ENCODE peak calls at places on chromosomes 6 and 20, in eight cellular contexts. M is breast epithelium, N is transverse colon, X is HCT116, P is sigmoid colon, E is H1, W is spleen, K is Panc1. C is an unnamed sample.

GRCh38 chr6:6795396-6795795 is 206.9 kb downstream of the LY86 start:
- DNase-seq in M (no peak), N (no peak), X (no peak), P (no peak), E (no peak), W (no peak), K (no peak), C (no peak)

GRCh38 chr6:127118505-127119360 is at the start of gene RSPO3:
- DNase-seq in M (no peak), N (peak), X (no peak), P (peak), E (peak), W (peak), K (no peak), C (peak)

GRCh38 chr20:9093203-9093962 is 24.5 kb downstream of the PLCB4 start:
- DNase-seq in M (no peak), N (no peak), X (no peak), P (no peak), E (no peak), W (no peak), K (no peak), C (no peak)

GRCh38 chr6:166112580-166112979 is 55.1 kb downstream of the TBXT start:
- DNase-seq in M (no peak), N (no peak), X (no peak), P (no peak), E (no peak), W (no peak), K (no peak), C (no peak)

GRCh38 chr6:72035483-72035882 is 149.1 kb downstream of the RIMS1 start:
- DNase-seq in M (no peak), N (no peak), X (no peak), P (no peak), E (no peak), W (no peak), K (no peak), C (no peak)

GRCh38 chr6:55578537-55579363 is at the start of gene HMGCLL1:
- DNase-seq in M (no peak), N (peak), X (no peak), P (peak), E (peak), W (no peak), K (no peak), C (no peak)

GRCh38 chr20:4811661-4812181 is 90.0 kb downstream of the PRND start:
- DNase-seq in M (no peak), N (peak), X (no peak), P (peak), E (no peak), W (peak), K (no peak), C (peak)

GRCh38 chr20:25750765-25751696 is 54.4 kb upstream of the ZNF337 start:
- DNase-seq in M (no peak), N (peak), X (no peak), P (peak), E (no peak), W (peak), K (peak), C (no peak)

GRCh38 chr6:52929321-52930164 is 20.0 kb upstream of the GSTA3 start:
- DNase-seq in M (no peak), N (no peak), X (peak), P (no peak), E (no peak), W (no peak), K (peak), C (no peak)

GRCh38 chr20:58433759-58434158 is 44.7 kb downstream of the VAPB start:
- DNase-seq in M (no peak), N (no peak), X (no peak), P (no peak), E (no peak), W (no peak), K (no peak), C (no peak)

GRCh38 chr6:158626360-158627167 is 18.0 kb downstream of the DYNLT1 start:
- DNase-seq in M (no peak), N (no peak), X (no peak), P (no peak), E (no peak), W (no peak), K (no peak), C (no peak)

GRCh38 chr6:148720371-148720770 is 26.5 kb upstream of the UST start:
- DNase-seq in M (no peak), N (no peak), X (no peak), P (no peak), E (no peak), W (no peak), K (no peak), C (no peak)

GRCh38 chr20:38601216-38602184 is at the start of gene ARHGAP40:
- DNase-seq in M (peak), N (peak), X (peak), P (no peak), E (peak), W (no peak), K (no peak), C (no peak)

GRCh38 chr6:53598584-53598983 is 53.7 kb upstream of the GCLC start:
- DNase-seq in M (no peak), N (no peak), X (no peak), P (no peak), E (no peak), W (no peak), K (no peak), C (no peak)

GRCh38 chr6:157263146-157263545 is 60.2 kb downstream of the TMEM242 start:
- DNase-seq in M (no peak), N (no peak), X (no peak), P (peak), E (no peak), W (peak), K (no peak), C (no peak)

GRCh38 chr6:69164564-69165252 is 529.6 kb downstream of the ADGRB3 start:
- DNase-seq in M (no peak), N (no peak), X (no peak), P (no peak), E (no peak), W (no peak), K (no peak), C (no peak)

GRCh38 chr6:26054937-26055669 is 32.1 kb upstream of the HFE start:
- DNase-seq in M (peak), N (peak), X (peak), P (peak), E (peak), W (peak), K (no peak), C (peak)

GRCh38 chr6:26055670-26056582 is 31.3 kb upstream of the HFE start:
- DNase-seq in M (peak), N (peak), X (peak), P (peak), E (peak), W (peak), K (peak), C (peak)

GRCh38 chr6:26054659-26054936 is 32.6 kb upstream of the HFE start:
- DNase-seq in M (no peak), N (no peak), X (no peak), P (no peak), E (no peak), W (no peak), K (no peak), C (no peak)

GRCh38 chr6:26051683-26052310 is 35.4 kb upstream of the HFE start:
- DNase-seq in M (no peak), N (no peak), X (no peak), P (no peak), E (no peak), W (no peak), K (no peak), C (no peak)

GRCh38 chr6:26053929-26054658 is 33.1 kb upstream of the HFE start:
- DNase-seq in M (no peak), N (no peak), X (no peak), P (no peak), E (no peak), W (no peak), K (no peak), C (no peak)
- H3K27ac ChIP-seq in M (peak), N (peak), X (peak), P (peak), E (peak), W (peak), K (peak), C (peak)

GRCh38 chr6:45987866-45988265 is 27.8 kb downstream of the CLIC5 start:
- DNase-seq in M (no peak), N (peak), X (no peak), P (no peak), E (no peak), W (no peak), K (no peak), C (no peak)

GRCh38 chr6:45986746-45987274 is 28.9 kb downstream of the CLIC5 start:
- DNase-seq in M (no peak), N (no peak), X (no peak), P (no peak), E (no peak), W (no peak), K (no peak), C (no peak)

GRCh38 chr6:45990162-45990561 is 25.5 kb downstream of the CLIC5 start:
- DNase-seq in M (no peak), N (no peak), X (no peak), P (no peak), E (no peak), W (no peak), K (no peak), C (no peak)

GRCh38 chr6:45988635-45989034 is 27.0 kb downstream of the CLIC5 start:
- DNase-seq in M (no peak), N (no peak), X (no peak), P (no peak), E (no peak), W (no peak), K (no peak), C (no peak)

DNA sequence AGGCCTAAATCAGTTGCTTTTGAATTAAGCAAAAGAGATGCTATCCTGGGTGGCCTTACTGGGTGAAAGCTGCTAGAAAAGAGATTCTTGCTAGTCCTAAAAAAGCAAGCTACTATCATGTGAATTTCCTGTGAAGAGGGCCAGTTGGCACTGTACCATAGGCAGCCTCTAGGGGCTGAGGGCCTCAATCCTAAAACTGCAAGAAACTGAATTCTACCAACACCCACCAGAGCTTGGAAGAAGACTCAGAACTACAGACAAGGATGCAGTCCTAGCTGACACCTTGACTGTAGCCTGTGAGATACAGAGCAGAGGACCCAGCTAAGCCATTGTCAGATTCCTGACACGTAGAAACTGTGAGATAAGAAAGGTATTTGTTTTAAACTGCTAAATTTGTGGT is 24.5 kb downstream of the CLIC5 start:
- DNase-seq in M (no peak), N (no peak), X (no peak), P (no peak), E (no peak), W (no peak), K (no peak), C (no peak)
- TF ChIP-seq CTCF in M (no peak), N (no peak), X (peak), P (no peak), E (no peak), W (no peak), K (no peak), C (no peak)

GRCh38 chr6:48243071-48243470 is 132.1 kb upstream of the PTCHD4 start:
- DNase-seq in M (no peak), N (no peak), X (no peak), P (no peak), E (no peak), W (no peak), K (no peak), C (no peak)

DNA sequence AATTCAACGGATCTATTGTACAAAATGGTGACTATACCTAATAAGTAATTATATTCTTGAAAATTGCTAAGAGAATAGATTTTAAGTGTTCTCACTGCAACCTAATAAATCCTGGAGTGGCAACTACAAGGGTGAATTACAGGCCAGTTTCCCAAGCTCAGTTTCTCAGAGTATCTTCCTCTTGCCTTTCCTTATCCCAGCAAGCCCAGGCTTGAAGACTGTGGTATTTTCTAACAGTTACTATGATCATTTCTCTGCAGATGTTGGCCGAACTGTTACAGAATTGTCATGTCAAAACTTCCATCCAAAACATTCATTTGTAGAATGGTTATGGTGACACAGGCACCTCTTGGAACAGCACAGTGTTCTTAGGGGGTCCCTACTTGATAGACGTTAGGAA is 138.1 kb upstream of the PTCHD4 start:
- DNase-seq in M (no peak), N (no peak), X (no peak), P (no peak), E (no peak), W (no peak), K (no peak), C (no peak)
- TF ChIP-seq POLR2AphosphoS5 in M (no peak), N (no peak), X (no peak), P (no peak), E (no peak), W (no peak), K (no peak), C (no peak)

GRCh38 chr6:12324741-12325140 is 34.6 kb downstream of the EDN1 start:
- DNase-seq in M (no peak), N (no peak), X (peak), P (no peak), E (peak), W (no peak), K (no peak), C (no peak)
- H3K27ac ChIP-seq in M (peak), N (peak), X (peak), P (no peak), E (no peak), W (no peak), K (peak), C (no peak)

GRCh38 chr6:100177956-100178355 is 183.9 kb upstream of the MCHR2 start:
- DNase-seq in M (no peak), N (no peak), X (no peak), P (no peak), E (no peak), W (no peak), K (no peak), C (no peak)

GRCh38 chr6:100175814-100176275 is 181.8 kb upstream of the MCHR2 start:
- DNase-seq in M (no peak), N (no peak), X (no peak), P (no peak), E (no peak), W (no peak), K (no peak), C (no peak)

GRCh38 chr6:100173211-100173610 is 179.2 kb upstream of the MCHR2 start:
- DNase-seq in M (no peak), N (no peak), X (no peak), P (no peak), E (no peak), W (no peak), K (no peak), C (no peak)

GRCh38 chr6:100176951-100177710 is 183.1 kb upstream of the MCHR2 start:
- DNase-seq in M (no peak), N (no peak), X (no peak), P (no peak), E (no peak), W (no peak), K (no peak), C (no peak)

GRCh38 chr6:100176321-100176950 is 182.4 kb upstream of the MCHR2 start:
- DNase-seq in M (no peak), N (no peak), X (peak), P (no peak), E (no peak), W (no peak), K (no peak), C (no peak)
- TF ChIP-seq CTCF in M (peak), N (no peak), X (peak), P (no peak), E (no peak), W (no peak), K (peak), C (no peak)

GRCh38 chr6:30688569-30688968 is 2.1 kb upstream of the PPP1R18 start:
- DNase-seq in M (no peak), N (peak), X (no peak), P (no peak), E (no peak), W (peak), K (no peak), C (no peak)

GRCh38 chr6:30685977-30686907 is at the start of gene PPP1R18:
- DNase-seq in M (peak), N (peak), X (no peak), P (peak), E (no peak), W (peak), K (no peak), C (peak)

GRCh38 chr6:30687659-30688431 is 1.4 kb upstream of the PPP1R18 start:
- DNase-seq in M (no peak), N (no peak), X (no peak), P (peak), E (no peak), W (peak), K (no peak), C (no peak)

GRCh38 chr6:30685157-30685976 is 1.1 kb downstream of the PPP1R18 start:
- DNase-seq in M (no peak), N (peak), X (no peak), P (peak), E (no peak), W (peak), K (no peak), C (peak)

GRCh38 chr6:30686908-30687658 is 638 bp upstream of the PPP1R18 start:
- DNase-seq in M (peak), N (peak), X (no peak), P (peak), E (peak), W (peak), K (peak), C (peak)
- TF ChIP-seq POLR2AphosphoS5 in M (peak), N (peak), X (peak), P (peak), E (peak), W (peak), K (peak), C (peak)

C was measured in HL-60.